ENCODE peak calls at places on chromosomes 7 and 10, in five cellular contexts. G is IMR-90, Q is H1, L is mesenchymal stem cell, B is neuronal stem cell. Y is an unnamed sample.

GRCh38 chr7:113799896-113800295 is 118.9 kb downstream of the PPP1R3A start:
- DNase-seq in L (no peak), G (no peak), Q (no peak), B (no peak), Y (no peak)

GRCh38 chr7:126657599-126658358 is 595.0 kb downstream of the GRM8 start:
- DNase-seq in G (no peak), B (no peak), Q (no peak), L (no peak), Y (no peak)

GRCh38 chr7:111091623-111092370 is 870 bp downstream of the LRRN3 start:
- DNase-seq in L (no peak), G (no peak), Q (no peak), B (peak), Y (no peak)

GRCh38 chr10:78905015-78905939 is 163.5 kb upstream of the ZMIZ1 start:
- DNase-seq in B (no peak), Q (no peak), L (no peak), G (no peak), Y (no peak)

GRCh38 chr10:5565671-5566581 is 41.2 kb downstream of the CALML3 start:
- DNase-seq in G (peak), Q (no peak), L (peak), B (no peak), Y (peak)

GRCh38 chr10:102451105-102451969 is at the start of gene C10orf95:
- DNase-seq in B (no peak), G (no peak), Q (no peak), L (peak), Y (peak)

GRCh38 chr7:7122033-7122478 is 60.3 kb upstream of the C1GALT1 start:
- DNase-seq in B (no peak), G (no peak), Q (no peak), L (no peak), Y (no peak)

GRCh38 chr10:79268100-79268670 is 79.1 kb upstream of the PPIF start:
- DNase-seq in G (peak), B (no peak), L (peak), Q (no peak), Y (no peak)

GRCh38 chr10:122232781-122233180 is 38.3 kb upstream of the BTBD16 start:
- DNase-seq in G (peak), L (no peak), B (no peak), Q (no peak), Y (no peak)

GRCh38 chr10:15112657-15113056 is 15.5 kb downstream of the RPP38 start:
- DNase-seq in G (no peak), B (no peak), L (no peak), Q (no peak), Y (no peak)

GRCh38 chr10:133067152-133068090 is 20.3 kb upstream of the ADGRA1 start:
- DNase-seq in L (no peak), G (no peak), B (no peak), Q (no peak), Y (no peak)

GRCh38 chr10:104340692-104341091 is 2.4 kb upstream of the ITPRIP start:
- DNase-seq in B (no peak), Q (no peak), G (no peak), L (no peak), Y (no peak)

GRCh38 chr10:104337527-104337984 is 709 bp downstream of the ITPRIP start:
- DNase-seq in B (no peak), Q (no peak), L (no peak), G (peak), Y (peak)

GRCh38 chr10:104337985-104338735 is at the start of gene ITPRIP:
- DNase-seq in B (peak), G (peak), L (peak), Q (no peak), Y (peak)

GRCh38 chr10:104340099-104340594 is 1.9 kb upstream of the ITPRIP start:
- DNase-seq in B (no peak), G (no peak), Q (no peak), L (no peak), Y (no peak)

GRCh38 chr10:104339469-104340098 is 1.3 kb upstream of the ITPRIP start:
- DNase-seq in B (no peak), G (peak), L (peak), Q (no peak), Y (peak)
- H3K4me3 ChIP-seq in B (peak), G (peak), L (no peak), Q (peak), Y (no peak)

GRCh38 chr7:32890553-32891045 is 961 bp downstream of the KBTBD2 start:
- DNase-seq in Q (no peak), L (peak), G (peak), B (no peak), Y (peak)

GRCh38 chr7:32892521-32893224 is 1.1 kb upstream of the KBTBD2 start:
- DNase-seq in B (no peak), G (peak), L (peak), Q (no peak), Y (peak)

GRCh38 chr7:32890010-32890552 is 1.5 kb downstream of the KBTBD2 start:
- DNase-seq in G (peak), B (no peak), Q (no peak), L (peak), Y (no peak)

GRCh38 chr7:32891800-32892520 is 400 bp upstream of the KBTBD2 start:
- DNase-seq in Q (peak), B (peak), L (peak), G (peak), Y (peak)

GRCh38 chr7:32891046-32891799 is at the start of gene KBTBD2:
- DNase-seq in Q (no peak), G (peak), B (peak), L (peak), Y (peak)
- H4K8ac ChIP-seq in Q (peak), G (peak), B (peak), L (peak), Y (peak)

GRCh38 chr10:46536781-46537180 is 19.7 kb downstream of the GPRIN2 start:
- DNase-seq in L (no peak), G (no peak), Q (no peak), B (no peak), Y (no peak)
- H3K14ac ChIP-seq in L (no peak), G (peak), Q (no peak), B (no peak), Y (no peak)

DNA sequence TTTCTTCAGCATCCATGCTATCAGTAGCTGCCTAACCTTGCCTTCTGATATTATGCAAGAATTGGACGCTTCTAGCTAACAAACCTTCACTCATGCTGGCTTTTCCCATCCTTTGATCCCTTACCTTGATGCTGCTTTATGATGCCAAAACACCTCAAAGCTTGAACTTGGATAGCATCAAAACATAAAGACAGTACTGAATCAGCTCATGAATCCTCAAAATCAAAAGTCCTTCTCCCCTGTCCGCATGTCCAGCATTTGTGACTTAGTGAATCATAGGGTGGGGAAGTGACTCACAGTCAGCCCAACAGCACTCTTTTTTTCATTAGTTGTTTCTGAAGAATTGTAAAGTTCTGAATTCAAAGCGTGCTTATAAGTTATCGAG is 89.5 kb upstream of the PIK3CG start:
- DNase-seq in Q (no peak), L (peak), B (no peak), G (peak), Y (peak)
- H3K4me3 ChIP-seq in Q (no peak), L (no peak), B (no peak), G (peak), Y (no peak)

DNA sequence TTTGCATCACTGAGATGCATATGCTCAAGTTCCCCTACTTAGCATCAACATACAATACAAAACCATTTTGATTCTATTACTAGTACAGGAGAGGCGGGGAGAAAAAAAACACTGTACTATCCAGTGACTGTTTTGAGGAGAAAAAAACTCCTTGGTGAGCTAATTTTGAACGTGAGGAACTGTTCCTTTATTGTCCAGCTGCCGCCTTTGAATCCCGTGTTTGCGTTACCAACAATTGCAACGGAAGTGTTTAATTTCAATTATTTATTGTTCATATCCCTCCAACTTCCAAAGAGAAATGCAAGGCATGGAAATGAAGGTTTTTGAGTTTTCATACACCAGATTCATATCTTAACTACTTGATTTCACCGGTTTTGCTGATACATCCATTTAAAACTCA is 66.4 kb upstream of the ARHGAP21 start:
- DNase-seq in G (no peak), L (no peak), B (no peak), Q (no peak), Y (no peak)
- H4K8ac ChIP-seq in G (no peak), L (no peak), B (no peak), Q (no peak), Y (no peak)

DNA sequence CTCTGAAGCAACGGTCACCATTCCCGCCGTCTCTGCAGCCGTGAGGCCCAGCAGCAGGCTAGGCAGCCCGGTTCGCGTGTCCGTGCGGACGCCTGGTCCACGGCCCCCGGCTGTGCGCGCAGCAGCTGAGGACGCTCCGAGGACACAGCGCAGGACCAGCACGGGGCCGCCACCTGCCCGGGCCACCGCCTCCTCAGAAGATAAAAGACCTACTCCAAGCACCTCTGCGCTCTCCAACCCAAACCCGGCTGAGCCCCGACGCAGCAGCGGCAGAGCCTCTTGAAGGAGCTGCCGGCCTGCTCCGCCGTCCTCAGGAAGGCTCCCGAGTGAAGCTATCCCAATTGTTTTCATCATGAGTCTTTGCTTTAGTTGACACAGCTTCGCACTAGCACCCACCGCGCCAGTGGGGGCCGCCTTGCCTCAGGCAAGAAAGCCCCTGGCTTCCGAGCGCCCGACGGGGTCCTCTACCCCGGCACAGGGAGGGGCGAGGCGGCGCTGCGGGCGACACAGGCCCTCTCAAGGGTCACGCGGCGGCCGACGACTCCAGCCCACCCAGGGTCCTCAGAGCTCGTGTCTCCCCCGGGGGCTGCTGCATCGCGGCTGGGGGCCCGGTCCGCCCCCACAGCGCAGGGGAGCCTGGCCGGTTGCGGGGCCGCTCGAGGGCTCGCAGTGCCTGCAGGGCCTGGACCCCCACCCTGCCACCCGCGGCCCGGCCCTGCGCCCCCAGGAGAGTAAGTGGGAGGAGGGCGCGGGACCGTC is 16.9 kb upstream of the GPR146 start:
- DNase-seq in Q (no peak), G (peak), L (peak), B (no peak), Y (peak)
- H3K14ac ChIP-seq in Q (no peak), G (peak), L (no peak), B (peak), Y (peak)

GRCh38 chr7:158700008-158700407 is 4.6 kb downstream of the NCAPG2 start:
- DNase-seq in Q (no peak), L (no peak), G (no peak), B (no peak), Y (no peak)

GRCh38 chr7:158702944-158703343 is 1.7 kb downstream of the NCAPG2 start:
- DNase-seq in Q (no peak), G (no peak), L (no peak), B (no peak), Y (no peak)

GRCh38 chr7:158699341-158699740 is 5.3 kb downstream of the NCAPG2 start:
- DNase-seq in L (no peak), Q (no peak), G (no peak), B (no peak), Y (no peak)

GRCh38 chr7:158704524-158705233 is at the start of gene NCAPG2:
- DNase-seq in G (peak), B (peak), Q (peak), L (peak), Y (peak)

DNA sequence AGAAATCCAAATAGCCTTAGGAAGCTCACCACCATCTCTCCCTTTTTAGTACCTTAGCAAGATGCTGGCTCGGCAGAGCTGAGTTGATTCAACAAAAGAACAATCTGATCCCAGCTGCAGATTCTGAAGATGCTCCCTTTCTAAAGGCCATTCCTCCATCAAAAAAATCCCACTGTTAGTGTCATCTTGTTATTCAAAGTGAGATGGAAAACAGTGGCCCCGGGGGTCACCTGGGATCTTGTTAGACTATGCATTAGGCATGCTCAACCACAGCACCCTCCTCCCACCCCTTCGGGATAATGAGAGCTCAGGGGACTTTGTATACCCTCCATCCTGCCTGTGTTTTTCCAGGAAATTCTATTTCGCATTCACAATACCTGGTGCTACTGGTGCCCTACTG is 2.4 kb downstream of the NCAPG2 start:
- DNase-seq in L (no peak), G (no peak), Q (peak), B (no peak), Y (no peak)
- H3K4me3 ChIP-seq in L (no peak), G (no peak), Q (peak), B (no peak), Y (no peak)

GRCh38 chr10:113857210-113857609 is 2.7 kb downstream of the NHLRC2 start:
- DNase-seq in B (no peak), G (no peak), L (no peak), Q (no peak), Y (no peak)

GRCh38 chr10:113853577-113854018 is 284 bp downstream of the DCLRE1A start:
- DNase-seq in G (peak), Q (no peak), L (peak), B (peak), Y (peak)

GRCh38 chr10:113856563-113856962 is 2.1 kb downstream of the NHLRC2 start:
- DNase-seq in G (no peak), Q (no peak), L (peak), B (no peak), Y (no peak)

GRCh38 chr10:113854019-113854756 is at the start of the genes DCLRE1A and NHLRC2:
- DNase-seq in L (peak), B (peak), G (peak), Q (peak), Y (peak)

DNA sequence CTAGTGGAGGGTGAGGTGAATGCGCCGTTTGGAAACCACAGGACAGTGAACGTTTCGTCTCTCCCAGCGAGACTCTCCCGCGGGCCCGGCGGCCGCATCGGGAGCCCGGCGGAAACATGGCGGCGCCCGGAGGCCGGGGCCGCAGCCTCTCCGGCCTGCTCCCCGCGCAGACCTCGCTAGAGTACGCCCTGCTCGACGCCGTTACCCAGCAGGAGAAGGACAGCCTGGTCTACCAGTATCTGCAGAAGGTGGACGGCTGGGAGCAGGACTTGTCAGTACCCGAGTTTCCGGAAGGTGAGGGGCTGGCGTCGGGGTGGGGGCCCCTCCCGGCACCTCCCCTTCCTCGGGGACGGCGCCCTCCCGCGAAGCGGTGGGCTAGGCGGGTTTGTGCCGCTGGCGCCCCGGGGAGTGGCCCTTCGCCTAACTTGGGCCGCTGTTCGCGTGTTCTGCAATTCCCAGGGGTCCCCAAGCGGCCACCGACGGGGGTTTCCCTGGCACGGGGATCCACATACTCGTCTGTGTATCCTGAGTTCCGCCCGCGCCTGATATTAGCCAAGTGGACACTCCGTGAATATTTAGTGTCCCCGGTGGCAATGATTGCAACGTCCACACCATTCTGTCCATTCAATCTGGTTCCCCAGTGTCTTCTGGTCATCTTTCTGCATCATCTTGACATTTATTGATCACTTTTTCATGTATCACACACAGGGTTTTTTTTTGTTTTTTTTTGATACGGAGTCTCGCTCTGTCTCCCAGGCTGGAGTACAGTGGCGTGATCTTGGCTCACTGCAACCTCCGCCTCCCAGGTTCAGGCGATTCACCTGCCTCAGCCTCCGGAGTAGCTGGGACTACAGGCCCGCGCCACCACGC is 531 bp downstream of the NHLRC2 start:
- DNase-seq in L (peak), B (no peak), G (peak), Q (no peak), Y (peak)
- H4K8ac ChIP-seq in L (peak), B (peak), G (peak), Q (peak), Y (peak)

DNA sequence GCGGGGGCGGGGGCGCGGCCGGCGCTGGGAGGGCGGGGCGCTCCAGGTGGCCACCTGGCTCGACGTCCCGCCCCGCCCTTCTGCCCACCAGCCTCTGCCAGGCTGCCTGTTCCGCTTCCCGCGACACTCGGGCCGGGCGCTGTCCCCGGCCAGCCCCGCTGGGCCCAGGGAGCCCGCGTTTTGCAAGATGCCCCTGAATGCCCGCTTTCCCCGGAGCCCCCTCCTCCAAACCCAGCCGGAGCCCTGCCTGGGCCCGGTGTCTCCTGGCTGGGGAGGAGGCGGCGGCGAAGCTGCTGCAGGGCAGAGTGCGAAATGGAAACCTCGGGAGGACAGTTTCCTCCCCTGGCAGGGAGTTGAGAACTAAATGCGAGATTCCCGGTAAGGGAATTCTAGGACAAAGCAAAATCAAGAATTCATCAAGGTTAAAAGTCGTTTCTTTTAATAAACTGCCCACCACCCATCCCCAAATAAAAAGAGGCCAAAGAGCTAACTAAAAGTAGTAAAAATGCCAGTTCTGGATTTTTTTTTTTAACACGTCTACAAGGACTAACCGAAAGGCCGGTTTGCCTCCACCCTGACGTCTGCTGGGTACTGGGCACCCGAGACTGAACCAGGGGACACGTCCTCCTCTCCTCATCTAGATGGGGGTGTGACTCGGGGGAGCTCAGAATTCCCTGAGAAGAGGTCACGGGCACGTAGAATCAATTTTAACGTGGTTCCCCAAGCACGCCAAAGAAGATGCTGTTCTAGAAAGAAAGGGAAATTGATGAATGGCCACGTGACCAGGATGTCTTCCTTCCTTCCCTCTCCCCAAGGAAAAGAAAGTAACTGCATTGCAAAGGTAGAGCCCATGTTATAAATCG is 200.4 kb upstream of the NFE2L3 start:
- DNase-seq in Q (no peak), G (no peak), B (peak), L (peak), Y (no peak)
- H3K14ac ChIP-seq in Q (no peak), G (no peak), B (no peak), L (no peak), Y (peak)